ENCODE peak calls at places on chromosomes 12 and 14, in four cellular contexts. Z is cardiac fibroblast, I is AG09319, D is NCI-H1105. K is an unnamed sample.

GRCh38 chr12:113422030-113422900 is at the start of gene SDSL:
- DNase-seq in Z (peak), D (no peak), I (peak), K (peak)

GRCh38 chr12:12056951-12057350 is 13.8 kb upstream of the BCL2L14 start:
- DNase-seq in Z (no peak), I (no peak), D (no peak), K (no peak)

GRCh38 chr14:104872469-104873341 is 7.6 kb downstream of the CEP170B start:
- DNase-seq in I (no peak), Z (peak), D (no peak), K (no peak)

GRCh38 chr14:21096889-21097615 is 1.4 kb downstream of the ZNF219 start:
- DNase-seq in D (no peak), Z (no peak), I (no peak), K (no peak)

GRCh38 chr14:26887842-26888241 is 290.0 kb upstream of the NOVA1 start:
- DNase-seq in Z (no peak), D (no peak), I (no peak), K (no peak)

GRCh38 chr12:57815177-57816000 is 3.1 kb downstream of the AVIL start:
- DNase-seq in D (peak), I (no peak), Z (no peak), K (peak)

GRCh38 chr14:67515386-67516079 is 17.6 kb upstream of the PLEKHH1 start:
- DNase-seq in Z (no peak), D (no peak), I (no peak), K (no peak)

GRCh38 chr12:21248679-21249078 is 86.0 kb downstream of the SLCO1A2 start:
- DNase-seq in D (no peak), Z (peak), I (no peak), K (no peak)

GRCh38 chr14:56002316-56002715 is 115.9 kb upstream of the PELI2 start:
- DNase-seq in Z (peak), D (no peak), I (no peak), K (no peak)

GRCh38 chr12:75944097-75944904 is 87.3 kb downstream of the PHLDA1 start:
- DNase-seq in D (no peak), Z (peak), I (peak), K (no peak)

GRCh38 chr14:64465208-64465821 is at the start of gene AKAP5:
- DNase-seq in Z (no peak), D (peak), I (no peak), K (no peak)

GRCh38 chr12:111160350-111161142 is 208.3 kb downstream of the PHETA1 start:
- DNase-seq in I (no peak), D (no peak), Z (no peak), K (no peak)

GRCh38 chr12:19177754-19178153 is 48.2 kb downstream of the PLEKHA5 start:
- DNase-seq in I (no peak), D (no peak), Z (peak), K (no peak)